ENCODE peak calls at places on chromosomes 4 and X, in six cellular contexts. One of them, this sample, is unnamed. For H3K9me3 and H3K4me1, the result is how much of the 10 kb centered on the place peaks cover.

GRCh38 chr4:169604131-169604900 is 8.1 kb downstream of the NEK1 start:
- DNase-seq in SJCRH30: no peak
- DNase-seq in neural progenitor cell: no peak
- DNase-seq in colonic mucosa: no peak
- DNase-seq in aorta: no peak
- DNase-seq in breast epithelium: no peak
- DNase-seq in this sample: peak

GRCh38 chr4:13705521-13706035 is 78.1 kb upstream of the BOD1L1 start:
- DNase-seq in SJCRH30: no peak
- DNase-seq in aorta: no peak
- DNase-seq in colonic mucosa: peak
- DNase-seq in neural progenitor cell: no peak
- DNase-seq in breast epithelium: peak
- DNase-seq in this sample: no peak

GRCh38 chrX:10001496-10001895 is 34.3 kb downstream of the CLDN34 start:
- DNase-seq in SJCRH30: no peak
- DNase-seq in neural progenitor cell: no peak
- DNase-seq in aorta: no peak
- DNase-seq in colonic mucosa: no peak
- DNase-seq in breast epithelium: no peak
- DNase-seq in this sample: no peak

GRCh38 chr4:40000711-40001110 is 23.0 kb upstream of the PDS5A start:
- DNase-seq in aorta: no peak
- DNase-seq in breast epithelium: no peak
- DNase-seq in neural progenitor cell: no peak
- DNase-seq in SJCRH30: no peak
- DNase-seq in colonic mucosa: no peak
- DNase-seq in this sample: no peak

GRCh38 chrX:54807524-54808108 is at the start of gene MAGED2:
- DNase-seq in SJCRH30: peak
- DNase-seq in colonic mucosa: peak
- DNase-seq in neural progenitor cell: peak
- DNase-seq in aorta: peak
- DNase-seq in breast epithelium: no peak
- DNase-seq in this sample: peak

GRCh38 chr4:170278481-170278880 is 188.7 kb upstream of the AADAT start:
- DNase-seq in aorta: no peak
- DNase-seq in breast epithelium: no peak
- DNase-seq in colonic mucosa: no peak
- DNase-seq in neural progenitor cell: no peak
- DNase-seq in SJCRH30: no peak
- DNase-seq in this sample: no peak

GRCh38 chr4:137226900-137227299 is 305.4 kb downstream of the PCDH18 start:
- DNase-seq in aorta: no peak
- DNase-seq in SJCRH30: peak
- DNase-seq in neural progenitor cell: peak
- DNase-seq in colonic mucosa: no peak
- DNase-seq in breast epithelium: no peak
- DNase-seq in this sample: no peak

GRCh38 chrX:20789103-20789502 is 522.4 kb upstream of the RPS6KA3 start:
- DNase-seq in colonic mucosa: no peak
- DNase-seq in aorta: no peak
- DNase-seq in neural progenitor cell: no peak
- DNase-seq in SJCRH30: no peak
- DNase-seq in breast epithelium: no peak
- DNase-seq in this sample: no peak

GRCh38 chr4:1795304-1796195 is 2.5 kb downstream of the FGFR3 start:
- DNase-seq in aorta: no peak
- DNase-seq in colonic mucosa: peak
- DNase-seq in breast epithelium: no peak
- DNase-seq in SJCRH30: no peak
- DNase-seq in neural progenitor cell: no peak
- DNase-seq in this sample: no peak

GRCh38 chr4:125317526-125317880 is 2.7 kb downstream of the FAT4 start:
- DNase-seq in breast epithelium: no peak
- DNase-seq in colonic mucosa: peak
- DNase-seq in SJCRH30: no peak
- DNase-seq in neural progenitor cell: peak
- DNase-seq in aorta: peak
- DNase-seq in this sample: peak

GRCh38 chrX:75603833-75604232 is 81.0 kb upstream of the ZDHHC15 start:
- DNase-seq in breast epithelium: no peak
- DNase-seq in aorta: no peak
- DNase-seq in SJCRH30: peak
- DNase-seq in neural progenitor cell: peak
- DNase-seq in colonic mucosa: no peak
- DNase-seq in this sample: no peak

GRCh38 chrX:145394344-145394743 is 147.0 kb downstream of the SPANXN1 start:
- DNase-seq in breast epithelium: no peak
- DNase-seq in neural progenitor cell: no peak
- DNase-seq in SJCRH30: no peak
- DNase-seq in colonic mucosa: no peak
- DNase-seq in aorta: no peak
- DNase-seq in this sample: no peak

GRCh38 chrX:145396612-145397011 is 149.3 kb downstream of the SPANXN1 start:
- DNase-seq in SJCRH30: no peak
- DNase-seq in breast epithelium: no peak
- DNase-seq in colonic mucosa: no peak
- DNase-seq in neural progenitor cell: no peak
- DNase-seq in aorta: no peak
- DNase-seq in this sample: no peak

GRCh38 chrX:145393702-145394235 is 146.5 kb downstream of the SPANXN1 start:
- DNase-seq in breast epithelium: no peak
- DNase-seq in neural progenitor cell: peak
- DNase-seq in aorta: no peak
- DNase-seq in colonic mucosa: no peak
- DNase-seq in SJCRH30: peak
- DNase-seq in this sample: no peak
- H3K9me3 ChIP-seq in breast epithelium: under half
- H3K9me3 ChIP-seq in neural progenitor cell: under half
- H3K9me3 ChIP-seq in aorta: under half
- H3K9me3 ChIP-seq in colonic mucosa: under half
- H3K9me3 ChIP-seq in SJCRH30: under half
- H3K9me3 ChIP-seq in this sample: under half

GRCh38 chr4:185263419-185263818 is 54.0 kb downstream of the SNX25 start:
- DNase-seq in SJCRH30: no peak
- DNase-seq in neural progenitor cell: no peak
- DNase-seq in breast epithelium: no peak
- DNase-seq in aorta: no peak
- DNase-seq in colonic mucosa: no peak
- DNase-seq in this sample: no peak
- H3K4me1 ChIP-seq in SJCRH30: under half
- H3K4me1 ChIP-seq in neural progenitor cell: under half
- H3K4me1 ChIP-seq in breast epithelium: under half
- H3K4me1 ChIP-seq in aorta: under half
- H3K4me1 ChIP-seq in colonic mucosa: under half
- H3K4me1 ChIP-seq in this sample: under half

GRCh38 chr4:87864321-87864720 is 31.6 kb downstream of the MEPE start:
- DNase-seq in SJCRH30: no peak
- DNase-seq in colonic mucosa: no peak
- DNase-seq in aorta: no peak
- DNase-seq in neural progenitor cell: no peak
- DNase-seq in breast epithelium: no peak
- DNase-seq in this sample: no peak
- H3K9me3 ChIP-seq in SJCRH30: under half
- H3K9me3 ChIP-seq in colonic mucosa: under half
- H3K9me3 ChIP-seq in aorta: under half
- H3K9me3 ChIP-seq in neural progenitor cell: under half
- H3K9me3 ChIP-seq in breast epithelium: under half
- H3K9me3 ChIP-seq in this sample: under half

GRCh38 chr4:141056473-141056872 is 76.8 kb downstream of the RNF150 start:
- DNase-seq in neural progenitor cell: peak
- DNase-seq in breast epithelium: no peak
- DNase-seq in aorta: no peak
- DNase-seq in SJCRH30: no peak
- DNase-seq in colonic mucosa: no peak
- DNase-seq in this sample: no peak

GRCh38 chr4:141054446-141054845 is 78.8 kb downstream of the RNF150 start:
- DNase-seq in neural progenitor cell: no peak
- DNase-seq in aorta: no peak
- DNase-seq in SJCRH30: no peak
- DNase-seq in colonic mucosa: no peak
- DNase-seq in breast epithelium: no peak
- DNase-seq in this sample: no peak

GRCh38 chr4:141058739-141059507 is 74.3 kb downstream of the RNF150 start:
- DNase-seq in SJCRH30: no peak
- DNase-seq in colonic mucosa: no peak
- DNase-seq in breast epithelium: no peak
- DNase-seq in neural progenitor cell: no peak
- DNase-seq in aorta: no peak
- DNase-seq in this sample: no peak

DNA sequence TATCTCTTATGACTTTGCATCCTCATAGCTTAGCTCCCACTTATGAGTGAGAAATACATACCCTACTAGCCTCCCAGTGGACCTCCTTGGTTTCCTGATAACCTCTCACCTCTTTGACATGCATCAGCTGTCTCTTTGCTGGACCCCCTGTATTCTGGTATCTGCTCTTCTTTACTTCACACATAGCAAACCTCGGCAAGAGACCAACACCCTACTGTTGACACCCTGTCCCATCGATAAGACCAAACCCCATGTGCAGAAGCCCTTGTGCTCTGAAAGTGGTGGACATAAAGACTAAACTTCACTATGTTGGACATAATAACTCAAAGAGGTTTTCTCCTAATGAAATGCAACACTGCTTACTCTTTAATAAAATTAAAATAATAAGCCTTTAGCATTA is 75.7 kb downstream of the RNF150 start:
- DNase-seq in neural progenitor cell: no peak
- DNase-seq in colonic mucosa: no peak
- DNase-seq in aorta: no peak
- DNase-seq in breast epithelium: no peak
- DNase-seq in SJCRH30: no peak
- DNase-seq in this sample: no peak
- H3K4me1 ChIP-seq in neural progenitor cell: under half
- H3K4me1 ChIP-seq in colonic mucosa: under half
- H3K4me1 ChIP-seq in aorta: under half
- H3K4me1 ChIP-seq in breast epithelium: under half
- H3K4me1 ChIP-seq in SJCRH30: under half
- H3K4me1 ChIP-seq in this sample: under half

DNA sequence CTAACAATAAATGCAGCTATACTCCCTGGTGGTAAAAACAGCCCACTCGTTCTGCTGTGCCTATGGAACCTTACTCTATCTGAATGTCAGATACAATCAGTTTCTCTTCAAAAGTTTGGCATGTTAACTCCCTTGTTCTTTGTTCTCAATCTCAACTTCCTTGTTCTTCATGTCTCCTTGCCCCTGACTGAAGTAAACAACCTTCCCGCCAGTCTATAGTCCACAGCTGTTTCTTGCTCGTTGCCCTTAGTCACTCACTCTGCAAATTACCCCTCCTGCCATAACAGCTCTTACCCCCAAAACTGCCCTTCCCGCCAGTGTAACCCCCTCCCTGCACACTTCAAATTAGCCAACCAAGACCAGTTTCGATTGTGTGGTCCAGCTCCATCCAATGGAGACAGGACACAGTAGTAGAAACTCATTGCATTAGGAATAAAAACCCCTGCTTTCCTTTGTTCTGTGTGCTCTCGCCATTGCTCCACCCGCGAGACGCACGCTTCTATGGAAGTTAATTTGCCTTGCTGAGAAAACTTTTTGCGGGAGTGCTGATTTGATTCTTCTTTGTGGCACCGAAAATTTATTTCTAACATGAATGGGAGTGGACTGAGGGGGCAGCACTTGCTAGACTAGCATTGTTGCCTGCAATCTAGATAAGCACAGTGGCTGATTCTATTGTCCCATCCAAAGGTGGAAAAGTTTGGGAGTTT is 7.1 kb upstream of the GPR82 start:
- DNase-seq in colonic mucosa: peak
- DNase-seq in aorta: no peak
- DNase-seq in SJCRH30: no peak
- DNase-seq in neural progenitor cell: no peak
- DNase-seq in breast epithelium: no peak
- DNase-seq in this sample: no peak
- H3K9me3 ChIP-seq in colonic mucosa: under half
- H3K9me3 ChIP-seq in aorta: under half
- H3K9me3 ChIP-seq in SJCRH30: under half
- H3K9me3 ChIP-seq in neural progenitor cell: under half
- H3K9me3 ChIP-seq in breast epithelium: under half
- H3K9me3 ChIP-seq in this sample: under half

DNA sequence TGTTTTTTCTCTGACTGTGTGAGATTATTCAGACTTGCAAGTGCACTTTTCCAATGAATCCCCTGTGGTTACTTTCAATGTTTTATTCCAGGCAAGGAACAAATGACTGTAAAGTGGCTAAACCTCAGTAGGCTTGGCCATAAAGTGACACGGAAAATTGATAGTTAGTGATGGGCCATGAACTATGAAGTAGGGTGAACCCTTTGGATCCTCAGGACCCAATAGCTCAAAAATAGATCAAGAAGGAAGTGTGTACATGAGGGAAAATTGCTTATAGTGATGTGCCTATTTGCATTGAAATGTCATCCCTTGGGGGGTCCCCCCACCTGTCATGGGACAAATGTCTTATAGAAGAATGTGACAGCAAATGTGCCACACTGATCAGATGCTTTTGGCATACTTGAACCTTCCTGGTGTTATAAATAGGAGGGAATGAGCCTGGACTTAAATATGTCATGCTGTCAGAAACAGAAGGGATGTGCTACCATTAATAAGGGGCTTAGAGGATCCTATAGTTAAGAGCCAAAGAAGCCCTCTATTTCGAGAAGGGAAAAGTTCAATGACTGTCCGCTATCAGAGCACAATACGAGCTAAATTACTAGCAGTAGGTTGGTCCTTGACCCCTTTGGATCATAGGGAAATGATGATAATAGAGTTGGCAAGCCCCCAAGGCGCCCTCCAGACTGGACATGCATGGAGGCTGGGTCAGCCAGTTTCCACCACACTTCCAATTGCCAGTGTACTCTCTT is 30.3 kb downstream of the SLC16A2 start:
- DNase-seq in aorta: no peak
- DNase-seq in neural progenitor cell: no peak
- DNase-seq in breast epithelium: no peak
- DNase-seq in colonic mucosa: no peak
- DNase-seq in SJCRH30: no peak
- DNase-seq in this sample: no peak
- H3K4me1 ChIP-seq in aorta: under half
- H3K4me1 ChIP-seq in neural progenitor cell: under half
- H3K4me1 ChIP-seq in breast epithelium: under half
- H3K4me1 ChIP-seq in colonic mucosa: under half
- H3K4me1 ChIP-seq in SJCRH30: under half
- H3K4me1 ChIP-seq in this sample: under half